ENCODE peak calls at places on chromosomes 4 and X, in nine cellular contexts. One of them, this sample, is unnamed.
A peak's percentile ranks its signal among the peaks of the same experiment; 100 is the strongest.

GRCh38 chr4:75004755-75005668 is 72.1 kb downstream of the PARM1 start:
- DNase-seq in kidney epithelial cell: no peak
- DNase-seq in body of pancreas: peak; percentile 91
- DNase-seq in heart left ventricle: no peak
- DNase-seq in naive thymus-derived CD4-positive, alpha-beta T cell: no peak
- DNase-seq in lower leg skin: no peak
- DNase-seq in fibroblast of the aortic adventitia: no peak
- DNase-seq in epithelial cell of esophagus: peak; percentile 24
- DNase-seq in effector memory CD4-positive, alpha-beta T cell: no peak
- DNase-seq in this sample: peak; percentile 9

GRCh38 chr4:212438-213174 is 88.3 kb downstream of the ZNF718 start:
- DNase-seq in kidney epithelial cell: peak; percentile 62
- DNase-seq in body of pancreas: peak; percentile 88
- DNase-seq in heart left ventricle: peak; percentile 83
- DNase-seq in naive thymus-derived CD4-positive, alpha-beta T cell: no peak
- DNase-seq in lower leg skin: peak; percentile 23
- DNase-seq in fibroblast of the aortic adventitia: peak; percentile 80
- DNase-seq in epithelial cell of esophagus: peak; percentile 92
- DNase-seq in effector memory CD4-positive, alpha-beta T cell: no peak
- DNase-seq in this sample: no peak

GRCh38 chrX:96684339-96685204 is at the start of gene DIAPH2:
- DNase-seq in kidney epithelial cell: peak; percentile 43
- DNase-seq in body of pancreas: peak; percentile 87
- DNase-seq in heart left ventricle: peak; percentile 87
- DNase-seq in naive thymus-derived CD4-positive, alpha-beta T cell: peak; percentile 67
- DNase-seq in lower leg skin: peak; percentile 68
- DNase-seq in fibroblast of the aortic adventitia: peak; percentile 77
- DNase-seq in epithelial cell of esophagus: peak; percentile 83
- DNase-seq in effector memory CD4-positive, alpha-beta T cell: peak; percentile 66
- DNase-seq in this sample: peak; percentile 84

GRCh38 chr4:140095694-140096482 is 58.1 kb downstream of the MAML3 start:
- DNase-seq in kidney epithelial cell: peak; percentile 87
- DNase-seq in body of pancreas: no peak
- DNase-seq in heart left ventricle: no peak
- DNase-seq in naive thymus-derived CD4-positive, alpha-beta T cell: peak; percentile 72
- DNase-seq in lower leg skin: peak; percentile 35
- DNase-seq in fibroblast of the aortic adventitia: peak; percentile 93
- DNase-seq in epithelial cell of esophagus: peak; percentile 92
- DNase-seq in effector memory CD4-positive, alpha-beta T cell: no peak
- DNase-seq in this sample: peak; percentile 60

GRCh38 chr4:133124746-133125145 is 24.3 kb upstream of the PCDH10 start:
- DNase-seq in kidney epithelial cell: no peak
- DNase-seq in body of pancreas: no peak
- DNase-seq in heart left ventricle: no peak
- DNase-seq in naive thymus-derived CD4-positive, alpha-beta T cell: no peak
- DNase-seq in lower leg skin: no peak
- DNase-seq in fibroblast of the aortic adventitia: no peak
- DNase-seq in epithelial cell of esophagus: no peak
- DNase-seq in effector memory CD4-positive, alpha-beta T cell: no peak
- DNase-seq in this sample: no peak

GRCh38 chr4:23957465-23957864 is 67.6 kb upstream of the PPARGC1A start:
- DNase-seq in kidney epithelial cell: no peak
- DNase-seq in body of pancreas: no peak
- DNase-seq in heart left ventricle: no peak
- DNase-seq in naive thymus-derived CD4-positive, alpha-beta T cell: no peak
- DNase-seq in lower leg skin: no peak
- DNase-seq in fibroblast of the aortic adventitia: no peak
- DNase-seq in epithelial cell of esophagus: no peak
- DNase-seq in effector memory CD4-positive, alpha-beta T cell: no peak
- DNase-seq in this sample: no peak

GRCh38 chrX:92230628-92231027 is 451.5 kb downstream of the PCDH11X start:
- DNase-seq in kidney epithelial cell: no peak
- DNase-seq in body of pancreas: no peak
- DNase-seq in heart left ventricle: no peak
- DNase-seq in naive thymus-derived CD4-positive, alpha-beta T cell: no peak
- DNase-seq in lower leg skin: no peak
- DNase-seq in fibroblast of the aortic adventitia: no peak
- DNase-seq in epithelial cell of esophagus: no peak
- DNase-seq in effector memory CD4-positive, alpha-beta T cell: no peak
- DNase-seq in this sample: no peak

GRCh38 chr4:149645790-149646189 is 169.9 kb downstream of the IQCM start:
- DNase-seq in kidney epithelial cell: no peak
- DNase-seq in body of pancreas: no peak
- DNase-seq in heart left ventricle: no peak
- DNase-seq in naive thymus-derived CD4-positive, alpha-beta T cell: no peak
- DNase-seq in lower leg skin: no peak
- DNase-seq in fibroblast of the aortic adventitia: no peak
- DNase-seq in epithelial cell of esophagus: peak; percentile 30
- DNase-seq in effector memory CD4-positive, alpha-beta T cell: no peak
- DNase-seq in this sample: no peak

GRCh38 chrX:21691512-21692018 is 33.4 kb upstream of the KLHL34 start:
- DNase-seq in kidney epithelial cell: no peak
- DNase-seq in body of pancreas: no peak
- DNase-seq in heart left ventricle: no peak
- DNase-seq in naive thymus-derived CD4-positive, alpha-beta T cell: no peak
- DNase-seq in lower leg skin: no peak
- DNase-seq in fibroblast of the aortic adventitia: no peak
- DNase-seq in epithelial cell of esophagus: no peak
- DNase-seq in effector memory CD4-positive, alpha-beta T cell: no peak
- DNase-seq in this sample: peak; percentile 38

GRCh38 chr4:6367313-6367945 is 97.8 kb downstream of the WFS1 start:
- DNase-seq in kidney epithelial cell: no peak
- DNase-seq in body of pancreas: no peak
- DNase-seq in heart left ventricle: peak; percentile 23
- DNase-seq in naive thymus-derived CD4-positive, alpha-beta T cell: no peak
- DNase-seq in lower leg skin: no peak
- DNase-seq in fibroblast of the aortic adventitia: no peak
- DNase-seq in epithelial cell of esophagus: no peak
- DNase-seq in effector memory CD4-positive, alpha-beta T cell: no peak
- DNase-seq in this sample: no peak

GRCh38 chr4:47562297-47562696 is 77.2 kb downstream of the ATP10D start:
- DNase-seq in kidney epithelial cell: no peak
- DNase-seq in body of pancreas: no peak
- DNase-seq in heart left ventricle: no peak
- DNase-seq in naive thymus-derived CD4-positive, alpha-beta T cell: no peak
- DNase-seq in lower leg skin: no peak
- DNase-seq in fibroblast of the aortic adventitia: no peak
- DNase-seq in epithelial cell of esophagus: no peak
- DNase-seq in effector memory CD4-positive, alpha-beta T cell: no peak
- DNase-seq in this sample: peak; percentile 52

GRCh38 chrX:8036914-8037313 is 109.7 kb upstream of the PNPLA4 start:
- DNase-seq in kidney epithelial cell: no peak
- DNase-seq in body of pancreas: no peak
- DNase-seq in heart left ventricle: no peak
- DNase-seq in naive thymus-derived CD4-positive, alpha-beta T cell: no peak
- DNase-seq in lower leg skin: no peak
- DNase-seq in fibroblast of the aortic adventitia: no peak
- DNase-seq in epithelial cell of esophagus: no peak
- DNase-seq in effector memory CD4-positive, alpha-beta T cell: no peak
- DNase-seq in this sample: no peak

GRCh38 chr4:169033660-169034059 is 23.6 kb upstream of the CBR4 start:
- DNase-seq in kidney epithelial cell: no peak
- DNase-seq in body of pancreas: peak; percentile 51
- DNase-seq in heart left ventricle: peak; percentile 62
- DNase-seq in naive thymus-derived CD4-positive, alpha-beta T cell: no peak
- DNase-seq in lower leg skin: peak; percentile 32
- DNase-seq in fibroblast of the aortic adventitia: peak; percentile 24
- DNase-seq in epithelial cell of esophagus: peak; percentile 86
- DNase-seq in effector memory CD4-positive, alpha-beta T cell: no peak
- DNase-seq in this sample: no peak

GRCh38 chr4:74541611-74542177 is 96.8 kb downstream of the AREG start:
- DNase-seq in kidney epithelial cell: no peak
- DNase-seq in body of pancreas: peak; percentile 19
- DNase-seq in heart left ventricle: no peak
- DNase-seq in naive thymus-derived CD4-positive, alpha-beta T cell: no peak
- DNase-seq in lower leg skin: no peak
- DNase-seq in fibroblast of the aortic adventitia: no peak
- DNase-seq in epithelial cell of esophagus: no peak
- DNase-seq in effector memory CD4-positive, alpha-beta T cell: no peak
- DNase-seq in this sample: no peak

GRCh38 chrX:3651272-3651671 is 62.2 kb downstream of the PRKX start:
- DNase-seq in kidney epithelial cell: peak; percentile 1
- DNase-seq in body of pancreas: no peak
- DNase-seq in heart left ventricle: no peak
- DNase-seq in naive thymus-derived CD4-positive, alpha-beta T cell: peak; percentile 29
- DNase-seq in lower leg skin: no peak
- DNase-seq in fibroblast of the aortic adventitia: peak; percentile 63
- DNase-seq in epithelial cell of esophagus: peak; percentile 27
- DNase-seq in effector memory CD4-positive, alpha-beta T cell: no peak
- DNase-seq in this sample: peak; percentile 8

GRCh38 chrX:140467211-140467610 is 37.7 kb downstream of the SOX3 start:
- DNase-seq in kidney epithelial cell: no peak
- DNase-seq in body of pancreas: no peak
- DNase-seq in heart left ventricle: no peak
- DNase-seq in naive thymus-derived CD4-positive, alpha-beta T cell: no peak
- DNase-seq in lower leg skin: no peak
- DNase-seq in fibroblast of the aortic adventitia: no peak
- DNase-seq in epithelial cell of esophagus: peak; percentile 0
- DNase-seq in effector memory CD4-positive, alpha-beta T cell: no peak
- DNase-seq in this sample: no peak

GRCh38 chrX:100880368-100880767 is 6.2 kb upstream of the NOX1 start:
- DNase-seq in kidney epithelial cell: no peak
- DNase-seq in body of pancreas: no peak
- DNase-seq in heart left ventricle: no peak
- DNase-seq in naive thymus-derived CD4-positive, alpha-beta T cell: no peak
- DNase-seq in lower leg skin: no peak
- DNase-seq in fibroblast of the aortic adventitia: no peak
- DNase-seq in epithelial cell of esophagus: no peak
- DNase-seq in effector memory CD4-positive, alpha-beta T cell: no peak
- DNase-seq in this sample: no peak

GRCh38 chr4:3255611-3256186 is 6.7 kb downstream of the MSANTD1 start:
- DNase-seq in kidney epithelial cell: no peak
- DNase-seq in body of pancreas: no peak
- DNase-seq in heart left ventricle: peak; percentile 53
- DNase-seq in naive thymus-derived CD4-positive, alpha-beta T cell: no peak
- DNase-seq in lower leg skin: no peak
- DNase-seq in fibroblast of the aortic adventitia: no peak
- DNase-seq in epithelial cell of esophagus: no peak
- DNase-seq in effector memory CD4-positive, alpha-beta T cell: no peak
- DNase-seq in this sample: no peak

GRCh38 chr4:116217781-116218180 is 867.6 kb downstream of the TRAM1L1 start:
- DNase-seq in kidney epithelial cell: no peak
- DNase-seq in body of pancreas: no peak
- DNase-seq in heart left ventricle: no peak
- DNase-seq in naive thymus-derived CD4-positive, alpha-beta T cell: no peak
- DNase-seq in lower leg skin: no peak
- DNase-seq in fibroblast of the aortic adventitia: no peak
- DNase-seq in epithelial cell of esophagus: peak; percentile 71
- DNase-seq in effector memory CD4-positive, alpha-beta T cell: no peak
- DNase-seq in this sample: no peak

GRCh38 chrX:41759817-41760216 is 35.8 kb downstream of the GPR82 start:
- DNase-seq in kidney epithelial cell: no peak
- DNase-seq in body of pancreas: no peak
- DNase-seq in heart left ventricle: no peak
- DNase-seq in naive thymus-derived CD4-positive, alpha-beta T cell: no peak
- DNase-seq in lower leg skin: no peak
- DNase-seq in fibroblast of the aortic adventitia: peak; percentile 47
- DNase-seq in epithelial cell of esophagus: peak; percentile 11
- DNase-seq in effector memory CD4-positive, alpha-beta T cell: no peak
- DNase-seq in this sample: peak; percentile 9

GRCh38 chrX:21955398-21956189 is 15.1 kb downstream of the SMS start:
- DNase-seq in kidney epithelial cell: no peak
- DNase-seq in body of pancreas: no peak
- DNase-seq in heart left ventricle: no peak
- DNase-seq in naive thymus-derived CD4-positive, alpha-beta T cell: no peak
- DNase-seq in lower leg skin: no peak
- DNase-seq in fibroblast of the aortic adventitia: no peak
- DNase-seq in epithelial cell of esophagus: no peak
- DNase-seq in effector memory CD4-positive, alpha-beta T cell: no peak
- DNase-seq in this sample: no peak

GRCh38 chrX:152601848-152602616 is 35.7 kb upstream of the GABRQ start:
- DNase-seq in kidney epithelial cell: no peak
- DNase-seq in body of pancreas: no peak
- DNase-seq in heart left ventricle: no peak
- DNase-seq in naive thymus-derived CD4-positive, alpha-beta T cell: no peak
- DNase-seq in lower leg skin: no peak
- DNase-seq in fibroblast of the aortic adventitia: no peak
- DNase-seq in epithelial cell of esophagus: peak; percentile 1
- DNase-seq in effector memory CD4-positive, alpha-beta T cell: no peak
- DNase-seq in this sample: peak; percentile 16

GRCh38 chrX:150361070-150361776 is 1.9 kb upstream of the MAMLD1 start:
- DNase-seq in kidney epithelial cell: no peak
- DNase-seq in body of pancreas: peak; percentile 24
- DNase-seq in heart left ventricle: no peak
- DNase-seq in naive thymus-derived CD4-positive, alpha-beta T cell: peak; percentile 15
- DNase-seq in lower leg skin: no peak
- DNase-seq in fibroblast of the aortic adventitia: no peak
- DNase-seq in epithelial cell of esophagus: peak; percentile 20
- DNase-seq in effector memory CD4-positive, alpha-beta T cell: no peak
- DNase-seq in this sample: no peak
- H3K4me3 ChIP-seq in kidney epithelial cell: peak overlapping the region; percentile 64
- H3K4me3 ChIP-seq in body of pancreas: no peak overlapping the region
- H3K4me3 ChIP-seq in heart left ventricle: peak overlapping the region; percentile 67
- H3K4me3 ChIP-seq in naive thymus-derived CD4-positive, alpha-beta T cell: peak overlapping the region; percentile 48
- H3K4me3 ChIP-seq in lower leg skin: no peak overlapping the region
- H3K4me3 ChIP-seq in fibroblast of the aortic adventitia: peak overlapping the region; percentile 70
- H3K4me3 ChIP-seq in epithelial cell of esophagus: no peak overlapping the region
- H3K4me3 ChIP-seq in effector memory CD4-positive, alpha-beta T cell: peak overlapping the region; percentile 61
- H3K4me3 ChIP-seq in this sample: no peak overlapping the region

GRCh38 chr4:33577798-33578197 is 2666.5 kb downstream of the ARAP2 start:
- DNase-seq in kidney epithelial cell: no peak
- DNase-seq in body of pancreas: no peak
- DNase-seq in heart left ventricle: no peak
- DNase-seq in naive thymus-derived CD4-positive, alpha-beta T cell: no peak
- DNase-seq in lower leg skin: no peak
- DNase-seq in fibroblast of the aortic adventitia: no peak
- DNase-seq in epithelial cell of esophagus: no peak
- DNase-seq in effector memory CD4-positive, alpha-beta T cell: no peak
- DNase-seq in this sample: no peak
- H3K4me3 ChIP-seq in kidney epithelial cell: no peak overlapping the region
- H3K4me3 ChIP-seq in body of pancreas: no peak overlapping the region
- H3K4me3 ChIP-seq in heart left ventricle: no peak overlapping the region
- H3K4me3 ChIP-seq in naive thymus-derived CD4-positive, alpha-beta T cell: no peak overlapping the region
- H3K4me3 ChIP-seq in lower leg skin: no peak overlapping the region
- H3K4me3 ChIP-seq in fibroblast of the aortic adventitia: no peak overlapping the region
- H3K4me3 ChIP-seq in epithelial cell of esophagus: no peak overlapping the region
- H3K4me3 ChIP-seq in effector memory CD4-positive, alpha-beta T cell: no peak overlapping the region
- H3K4me3 ChIP-seq in this sample: no peak overlapping the region

DNA sequence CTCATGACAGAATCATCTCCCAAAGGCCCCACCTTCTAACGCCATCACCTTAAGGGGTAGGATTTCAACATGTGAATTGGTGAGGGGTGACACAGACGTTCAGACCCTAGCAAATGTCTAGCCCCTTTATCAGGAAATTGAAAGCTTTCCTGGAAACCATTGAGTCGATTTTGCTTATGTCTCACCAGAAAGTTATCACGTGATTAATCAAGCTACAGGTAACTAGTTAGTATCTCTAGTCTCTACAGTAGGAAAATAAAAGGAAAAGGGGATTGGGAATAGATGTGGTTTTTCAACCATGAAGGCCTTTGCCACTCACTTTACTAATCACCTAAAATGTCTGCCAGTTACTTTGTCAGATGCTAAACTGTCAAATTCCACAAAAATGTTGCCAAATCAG is 1133.0 kb downstream of the PDHA2 start:
- DNase-seq in kidney epithelial cell: no peak
- DNase-seq in body of pancreas: no peak
- DNase-seq in heart left ventricle: no peak
- DNase-seq in naive thymus-derived CD4-positive, alpha-beta T cell: no peak
- DNase-seq in lower leg skin: no peak
- DNase-seq in fibroblast of the aortic adventitia: no peak
- DNase-seq in epithelial cell of esophagus: no peak
- DNase-seq in effector memory CD4-positive, alpha-beta T cell: no peak
- DNase-seq in this sample: no peak
- H3K4me3 ChIP-seq in kidney epithelial cell: no peak overlapping the region
- H3K4me3 ChIP-seq in body of pancreas: no peak overlapping the region
- H3K4me3 ChIP-seq in heart left ventricle: no peak overlapping the region
- H3K4me3 ChIP-seq in naive thymus-derived CD4-positive, alpha-beta T cell: no peak overlapping the region
- H3K4me3 ChIP-seq in lower leg skin: no peak overlapping the region
- H3K4me3 ChIP-seq in fibroblast of the aortic adventitia: no peak overlapping the region
- H3K4me3 ChIP-seq in epithelial cell of esophagus: no peak overlapping the region
- H3K4me3 ChIP-seq in effector memory CD4-positive, alpha-beta T cell: no peak overlapping the region
- H3K4me3 ChIP-seq in this sample: no peak overlapping the region

GRCh38 chrX:153969904-153970397 is 1.7 kb downstream of the HCFC1 start:
- DNase-seq in kidney epithelial cell: no peak
- DNase-seq in body of pancreas: no peak
- DNase-seq in heart left ventricle: no peak
- DNase-seq in naive thymus-derived CD4-positive, alpha-beta T cell: no peak
- DNase-seq in lower leg skin: no peak
- DNase-seq in fibroblast of the aortic adventitia: peak; percentile 35
- DNase-seq in epithelial cell of esophagus: no peak
- DNase-seq in effector memory CD4-positive, alpha-beta T cell: no peak
- DNase-seq in this sample: no peak
- H3K4me3 ChIP-seq in kidney epithelial cell: peak overlapping the region; percentile 81
- H3K4me3 ChIP-seq in body of pancreas: peak overlapping the region; percentile 80
- H3K4me3 ChIP-seq in heart left ventricle: peak overlapping the region; percentile 89
- H3K4me3 ChIP-seq in naive thymus-derived CD4-positive, alpha-beta T cell: peak overlapping the region; percentile 97
- H3K4me3 ChIP-seq in lower leg skin: no peak overlapping the region
- H3K4me3 ChIP-seq in fibroblast of the aortic adventitia: peak overlapping the region; percentile 88
- H3K4me3 ChIP-seq in epithelial cell of esophagus: peak overlapping the region; percentile 77
- H3K4me3 ChIP-seq in effector memory CD4-positive, alpha-beta T cell: peak overlapping the region; percentile 99
- H3K4me3 ChIP-seq in this sample: peak overlapping the region; percentile 81

This sample was measured in Jurkat, Clone E6-1.